ENCODE peak calls at places on chromosomes 11 and 22, in eight cellular contexts. K is AG04450, F is ovary, N is upper lobe of right lung, U is body of pancreas, O is dorsolateral prefrontal cortex, B is tibial nerve, T is epithelial cell of proximal tubule. G is an unnamed sample.

GRCh38 chr11:134676516-134677287 is 264.7 kb upstream of the B3GAT1 start:
- DNase-seq in U (no peak), N (no peak), K (no peak), B (no peak), O (no peak), T (no peak), F (no peak), G (no peak)

GRCh38 chr22:41508770-41509170 is 35.5 kb downstream of the POLR3H start:
- DNase-seq in K (no peak), N (no peak), T (no peak), U (no peak), F (no peak), O (peak), B (no peak), G (no peak)

GRCh38 chr11:106379712-106380111 is 302.2 kb downstream of the AASDHPPT start:
- DNase-seq in B (no peak), N (no peak), T (no peak), K (no peak), F (no peak), O (no peak), U (no peak), G (no peak)

GRCh38 chr11:473975-474785 is 24.1 kb downstream of the PTDSS2 start:
- DNase-seq in B (no peak), U (no peak), T (no peak), K (no peak), O (no peak), F (no peak), N (no peak), G (no peak)

GRCh38 chr11:46075168-46075567 is 46.1 kb downstream of the PHF21A start:
- DNase-seq in N (no peak), T (no peak), U (peak), K (peak), O (no peak), B (no peak), F (no peak), G (no peak)

GRCh38 chr11:67062526-67063373 is 6.1 kb downstream of the RHOD start:
- DNase-seq in N (no peak), U (no peak), T (no peak), O (no peak), K (no peak), B (no peak), F (no peak), G (no peak)

GRCh38 chr22:33329398-33329797 is 271.2 kb upstream of the SYN3 start:
- DNase-seq in F (no peak), N (no peak), B (no peak), T (no peak), O (no peak), K (no peak), U (no peak), G (no peak)

GRCh38 chr11:116701297-116701801 is 71.4 kb downstream of the BUD13 start:
- DNase-seq in B (no peak), U (no peak), F (no peak), K (no peak), N (peak), T (no peak), O (peak), G (no peak)

GRCh38 chr11:120281161-120281795 is 41.3 kb downstream of the POU2F3 start:
- DNase-seq in T (no peak), F (no peak), N (no peak), B (no peak), U (no peak), O (no peak), K (no peak), G (no peak)

GRCh38 chr22:47129902-47130301 is 367.5 kb downstream of the TBC1D22A start:
- DNase-seq in U (peak), F (no peak), T (no peak), N (peak), B (no peak), K (no peak), O (no peak), G (no peak)

GRCh38 chr11:27646051-27646818 is 54.0 kb downstream of the BDNF start:
- DNase-seq in N (no peak), B (no peak), O (no peak), U (no peak), T (no peak), K (no peak), F (no peak), G (no peak)

GRCh38 chr22:23033116-23033905 is 37.0 kb upstream of the GNAZ start:
- DNase-seq in O (no peak), N (no peak), F (no peak), T (no peak), K (no peak), U (no peak), B (no peak), G (no peak)

GRCh38 chr11:115148691-115149090 is 355.5 kb downstream of the CADM1 start:
- DNase-seq in U (no peak), K (no peak), N (no peak), O (no peak), F (no peak), T (no peak), B (no peak), G (no peak)

GRCh38 chr11:118933486-118933885 is 7.8 kb upstream of the BCL9L start:
- DNase-seq in U (peak), N (no peak), K (no peak), B (no peak), O (no peak), F (peak), T (no peak), G (no peak)

GRCh38 chr11:132564120-132564519 is 968.2 kb downstream of the OPCML start:
- DNase-seq in O (no peak), F (no peak), T (no peak), U (no peak), B (no peak), N (no peak), K (no peak), G (no peak)

GRCh38 chr11:124839051-124839971 is 25.9 kb upstream of the ROBO3 start:
- DNase-seq in F (no peak), O (peak), U (no peak), B (no peak), K (no peak), N (no peak), T (no peak), G (no peak)

GRCh38 chr11:87120937-87121336 is 83.2 kb downstream of the TMEM135 start:
- DNase-seq in O (no peak), B (no peak), T (no peak), U (no peak), N (no peak), K (no peak), F (no peak), G (no peak)

GRCh38 chr22:20486229-20486628 is 9.4 kb downstream of the KLHL22 start:
- DNase-seq in T (no peak), F (no peak), U (no peak), B (no peak), N (no peak), K (no peak), O (no peak), G (no peak)

GRCh38 chr11:44574620-44575287 is 9.3 kb downstream of the CD82 start:
- DNase-seq in K (peak), O (no peak), B (no peak), U (no peak), T (peak), N (no peak), F (no peak), G (peak)

GRCh38 chr11:87281496-87281895 is 243.8 kb downstream of the TMEM135 start:
- DNase-seq in K (no peak), U (no peak), O (no peak), N (no peak), F (no peak), B (peak), T (no peak), G (no peak)

GRCh38 chr11:84384637-84385227 is 1098.6 kb upstream of the CCDC90B start:
- DNase-seq in F (peak), U (peak), N (no peak), B (peak), O (no peak), K (peak), T (peak), G (peak)

GRCh38 chr22:36252754-36253522 is at the start of gene APOL1:
- DNase-seq in N (peak), O (no peak), F (peak), U (peak), B (peak), T (no peak), K (no peak), G (no peak)

GRCh38 chr11:123382555-123383074 is 47.5 kb upstream of the GRAMD1B start:
- DNase-seq in T (no peak), U (no peak), N (no peak), K (no peak), B (no peak), F (no peak), O (no peak), G (no peak)

GRCh38 chr11:28110839-28111235 is 2.6 kb downstream of the METTL15 start:
- DNase-seq in F (no peak), K (no peak), N (no peak), B (no peak), O (no peak), U (no peak), T (no peak), G (no peak)

GRCh38 chr11:18203723-18204122 is 31.1 kb downstream of the MRGPRX4 start:
- DNase-seq in T (no peak), O (no peak), B (no peak), K (no peak), U (no peak), F (no peak), N (no peak), G (no peak)

GRCh38 chr11:66336234-66337102 is at the start of gene RIN1:
- DNase-seq in F (peak), K (peak), T (peak), U (peak), B (no peak), O (peak), N (peak), G (peak)

GRCh38 chr11:35539781-35540281 is 14.4 kb upstream of the PAMR1 start:
- DNase-seq in K (no peak), O (no peak), F (peak), T (no peak), B (peak), N (no peak), U (peak), G (no peak)

GRCh38 chr22:17955611-17956379 is 68.6 kb downstream of the MICAL3 start:
- DNase-seq in U (no peak), N (no peak), O (no peak), B (no peak), T (no peak), F (no peak), K (no peak), G (no peak)

GRCh38 chr11:135015966-135016365 is 603.9 kb upstream of the B3GAT1 start:
- DNase-seq in T (no peak), K (no peak), O (no peak), U (no peak), B (no peak), N (no peak), F (no peak), G (no peak)

GRCh38 chr11:92886243-92886905 is 83.1 kb upstream of the MTNR1B start:
- DNase-seq in K (peak), F (no peak), U (peak), T (peak), O (no peak), B (peak), N (no peak), G (peak)

GRCh38 chr22:27720860-27721259 is 80.7 kb downstream of the MN1 start:
- DNase-seq in U (no peak), O (no peak), F (no peak), N (peak), K (no peak), B (no peak), T (peak), G (no peak)

GRCh38 chr22:42324991-42325710 is 54.7 kb upstream of the TCF20 start:
- DNase-seq in F (no peak), B (no peak), K (no peak), O (no peak), T (no peak), U (no peak), N (no peak), G (no peak)

GRCh38 chr11:79670846-79671245 is 230.0 kb upstream of the TENM4 start:
- DNase-seq in T (no peak), N (no peak), K (no peak), F (no peak), U (no peak), B (no peak), O (no peak), G (no peak)

GRCh38 chr11:83151274-83151977 is 5.5 kb upstream of the PCF11 start:
- DNase-seq in F (no peak), T (no peak), O (no peak), N (no peak), B (no peak), K (no peak), U (no peak), G (no peak)

GRCh38 chr22:49544286-49544685 is 283.4 kb downstream of the BRD1 start:
- DNase-seq in N (no peak), K (no peak), T (no peak), B (no peak), F (no peak), O (no peak), U (no peak), G (no peak)

DNA sequence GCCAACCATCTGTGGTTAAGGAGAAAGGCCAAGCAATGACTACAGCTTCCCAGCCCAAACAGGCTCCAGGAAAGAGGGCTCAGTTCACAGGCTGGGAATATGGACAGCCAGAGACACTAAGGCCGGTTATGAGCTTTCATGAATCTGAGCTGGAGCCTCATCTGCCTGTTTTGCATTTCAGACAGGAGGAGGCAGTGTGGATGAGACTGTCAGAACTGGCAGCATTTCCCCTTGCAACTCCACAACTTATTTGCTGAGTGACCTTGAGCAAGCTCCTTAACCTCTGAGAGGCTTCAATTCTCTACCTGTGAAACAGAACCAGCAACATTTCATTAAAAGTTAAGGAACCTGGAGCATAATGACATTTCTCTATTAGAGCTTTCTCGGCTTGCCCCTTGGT is 264.0 kb downstream of the ETS1 start:
- DNase-seq in B (no peak), T (no peak), O (no peak), K (no peak), U (no peak), N (no peak), F (no peak), G (no peak)
- TF ChIP-seq CTCF in B (no peak), T (peak), O (no peak), K (peak), U (no peak), N (peak), F (no peak), G (peak)

GRCh38 chr11:77127969-77128691 is at the start of gene MYO7A:
- DNase-seq in B (no peak), K (no peak), O (peak), N (peak), T (no peak), U (peak), F (peak), G (no peak)
- H3K4me3 ChIP-seq in B (peak), K (peak), O (peak), N (peak), T (peak), U (no peak), F (peak), G (peak)

DNA sequence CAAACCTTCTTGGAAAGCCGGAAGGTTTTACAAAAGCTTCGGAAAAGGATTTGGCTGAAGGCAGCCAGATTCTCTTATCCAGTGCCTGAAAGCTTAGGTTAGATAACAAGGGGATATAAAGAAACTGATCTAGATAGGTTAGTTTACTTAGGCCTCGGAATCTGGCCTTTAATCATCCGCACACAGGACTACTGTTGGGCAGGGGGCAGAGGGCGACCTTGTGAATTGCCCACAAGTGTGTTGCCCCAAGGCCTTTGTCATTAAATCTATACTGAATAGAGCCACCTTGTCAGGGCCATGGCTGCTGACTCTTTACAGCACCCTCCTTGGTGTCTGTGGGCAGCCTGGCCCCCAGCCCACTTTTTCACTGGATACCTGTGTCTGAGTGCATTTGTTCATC is 9.7 kb upstream of the MTMR2 start:
- DNase-seq in N (no peak), O (no peak), F (no peak), U (no peak), B (no peak), K (no peak), T (no peak), G (no peak)
- TF ChIP-seq CTCF in N (no peak), O (no peak), F (no peak), U (no peak), B (no peak), K (no peak), T (no peak), G (no peak)

DNA sequence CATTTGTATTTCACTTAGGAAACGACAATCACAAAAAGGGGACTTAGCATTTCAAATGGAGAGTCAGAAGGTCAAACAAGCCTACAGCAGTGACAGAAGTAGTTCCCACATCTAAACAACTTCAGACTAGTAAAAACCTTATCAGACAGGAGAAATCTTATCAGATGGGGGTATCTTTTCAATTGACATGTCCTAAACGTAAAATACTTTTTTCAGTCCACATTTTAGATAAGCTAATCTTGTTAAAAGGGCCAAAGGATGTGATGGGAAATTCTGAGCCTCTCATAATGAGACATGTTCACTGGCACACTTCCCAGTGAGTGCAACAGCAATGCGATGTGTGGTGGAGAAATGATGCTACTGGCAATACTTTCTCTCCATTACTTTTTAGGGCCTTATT is 2.4 kb downstream of the MAPK1 start:
- DNase-seq in U (peak), K (peak), N (no peak), T (no peak), O (no peak), F (peak), B (peak), G (peak)
- H3K4me3 ChIP-seq in U (no peak), K (no peak), N (peak), T (peak), O (peak), F (no peak), B (no peak), G (peak)

GRCh38 chr11:47842749-47843148 is 5.4 kb downstream of the NUP160 start:
- DNase-seq in K (no peak), F (no peak), B (no peak), T (no peak), N (no peak), O (no peak), U (no peak), G (no peak)

GRCh38 chr11:47837929-47838328 is 10.2 kb downstream of the NUP160 start:
- DNase-seq in N (no peak), U (no peak), B (no peak), T (no peak), K (no peak), O (no peak), F (no peak), G (no peak)

DNA sequence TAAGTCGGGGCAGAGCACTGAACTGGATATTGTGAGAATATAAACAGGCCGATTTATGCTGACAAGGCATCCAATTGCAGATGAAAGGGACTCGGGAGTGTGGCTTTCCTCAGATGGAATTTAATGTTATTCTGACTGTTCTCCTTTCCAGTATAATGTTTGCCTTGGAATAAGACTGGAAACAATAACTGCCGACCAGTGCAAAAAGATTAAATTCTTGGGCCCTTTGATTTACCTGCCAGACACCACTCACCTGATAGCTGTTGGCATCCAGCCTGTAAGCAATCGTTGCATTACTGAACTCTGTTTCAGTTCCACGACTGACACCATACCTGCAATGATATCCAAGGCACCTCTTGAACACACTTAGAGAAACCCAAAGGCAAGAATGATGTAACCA is 10.9 kb downstream of the NUP160 start:
- DNase-seq in N (no peak), T (no peak), O (no peak), U (peak), B (no peak), F (no peak), K (no peak), G (no peak)
- TF ChIP-seq CTCF in N (no peak), T (no peak), O (no peak), U (no peak), B (no peak), F (no peak), K (no peak), G (no peak)

DNA sequence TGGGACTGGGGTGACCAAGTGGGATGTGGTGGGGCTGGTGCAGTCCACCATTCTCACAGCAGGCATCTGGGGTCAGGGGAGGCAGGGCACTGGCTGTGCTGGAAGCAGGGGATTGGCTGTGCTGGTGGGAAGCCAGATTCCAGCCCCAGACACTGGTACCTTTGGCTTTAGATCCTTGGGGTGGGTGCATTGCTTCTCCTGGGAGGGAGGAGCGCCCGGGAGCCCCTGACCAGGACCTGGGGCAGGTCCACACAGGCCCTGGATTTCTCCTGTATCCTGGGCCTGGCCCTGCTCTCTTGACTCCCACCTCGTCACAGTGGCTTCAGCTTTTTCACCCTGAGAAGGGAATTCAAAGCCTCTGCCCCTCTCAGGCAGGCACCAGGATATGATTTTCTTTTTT is 38.5 kb downstream of the ST3GAL4 start:
- DNase-seq in K (no peak), O (no peak), U (no peak), T (no peak), F (no peak), N (peak), B (no peak), G (no peak)
- H3K4me3 ChIP-seq in K (no peak), O (no peak), U (no peak), T (no peak), F (no peak), N (no peak), B (no peak), G (no peak)

GRCh38 chr11:36564376-36565032 is 3.3 kb upstream of the RAG1 start:
- DNase-seq in T (no peak), B (peak), O (no peak), N (no peak), U (peak), F (peak), K (peak), G (no peak)
- TF ChIP-seq CTCF in T (peak), B (peak), O (peak), N (peak), U (peak), F (peak), K (peak), G (peak)

G was measured in AG04449.